ENCODE peak calls at places on chromosomes 16 and 17, in nine cellular contexts. W, N, E, G, X, J, P, A and H are unnamed samples.
A peak's percentile ranks its signal among the peaks of the same experiment; 100 is the strongest.

GRCh38 chr16:69563605-69564580 is 1.9 kb upstream of the NFAT5 start:
- DNase-seq in W (no peak), N (peak; percentile 83), E (no peak), G (no peak), X (no peak), J (no peak), P (no peak), A (no peak), H (no peak)

GRCh38 chr16:3656491-3657468 is 2.3 kb downstream of the DNASE1 start:
- DNase-seq in W (peak; percentile 52), N (no peak), E (no peak), G (no peak), X (no peak), J (no peak), P (no peak), A (peak; percentile 56), H (no peak)

GRCh38 chr17:67067571-67068517 is 23.5 kb downstream of the CACNG1 start:
- DNase-seq in W (no peak), N (no peak), E (no peak), G (no peak), X (no peak), J (no peak), P (no peak), A (no peak), H (no peak)

GRCh38 chr16:73171901-73172619 is 124.1 kb upstream of the ZFHX3 start:
- DNase-seq in W (no peak), N (no peak), E (no peak), G (no peak), X (peak; percentile 28), J (no peak), P (peak; percentile 70), A (no peak), H (no peak)

GRCh38 chr17:17104494-17104893 is 62.2 kb downstream of the MPRIP start:
- DNase-seq in W (no peak), N (no peak), E (no peak), G (no peak), X (no peak), J (no peak), P (no peak), A (no peak), H (no peak)

GRCh38 chr16:72763927-72764628 is 283.9 kb downstream of the ZFHX3 start:
- DNase-seq in W (no peak), N (no peak), E (no peak), G (no peak), X (no peak), J (no peak), P (no peak), A (no peak), H (no peak)

GRCh38 chr16:50271148-50272041 is 5.0 kb downstream of the ADCY7 start:
- DNase-seq in W (peak; percentile 58), N (no peak), E (no peak), G (no peak), X (no peak), J (no peak), P (no peak), A (peak; percentile 76), H (no peak)

GRCh38 chr16:56868175-56868574 is 3.2 kb downstream of the SLC12A3 start:
- DNase-seq in W (no peak), N (no peak), E (no peak), G (no peak), X (no peak), J (no peak), P (no peak), A (no peak), H (no peak)

GRCh38 chr16:6841392-6841791 is 491.3 kb upstream of the RBFOX1 start:
- DNase-seq in W (no peak), N (no peak), E (no peak), G (no peak), X (no peak), J (no peak), P (no peak), A (no peak), H (peak; percentile 42)

GRCh38 chr17:59366040-59366757 is 34.7 kb downstream of the YPEL2 start:
- DNase-seq in W (no peak), N (peak; percentile 93), E (peak; percentile 48), G (no peak), X (no peak), J (no peak), P (no peak), A (no peak), H (no peak)

GRCh38 chr16:86877108-86877507 is 298.8 kb downstream of the FOXL1 start:
- DNase-seq in W (no peak), N (no peak), E (no peak), G (no peak), X (no peak), J (no peak), P (no peak), A (no peak), H (no peak)

GRCh38 chr17:42061641-42062487 is 11.5 kb upstream of the C17orf113 start:
- DNase-seq in W (no peak), N (no peak), E (no peak), G (no peak), X (no peak), J (no peak), P (no peak), A (no peak), H (no peak)

GRCh38 chr17:58307468-58308172 is 21.0 kb downstream of the TSPOAP1 start:
- DNase-seq in W (peak; percentile 43), N (no peak), E (peak; percentile 13), G (no peak), X (peak; percentile 26), J (no peak), P (no peak), A (no peak), H (peak; percentile 66)

GRCh38 chr17:16052486-16052885 is 52.9 kb downstream of the TTC19 start:
- DNase-seq in W (no peak), N (no peak), E (no peak), G (no peak), X (no peak), J (no peak), P (no peak), A (no peak), H (no peak)

GRCh38 chr17:75113798-75114551 is 4.2 kb downstream of the ARMC7 start:
- DNase-seq in W (peak; percentile 95), N (peak; percentile 96), E (peak; percentile 94), G (peak; percentile 94), X (peak; percentile 94), J (peak; percentile 75), P (peak; percentile 87), A (peak; percentile 94), H (peak; percentile 98)
- TF ChIP-seq POLR2AphosphoS5 in W (no peak), N (no peak), E (no peak), G (no peak), X (no peak), J (no peak), P (peak; percentile 47), A (peak; percentile 74), H (peak; percentile 11)

GRCh38 chr16:74837056-74837455 is 62.4 kb upstream of the FA2H start:
- DNase-seq in W (no peak), N (no peak), E (no peak), G (no peak), X (no peak), J (no peak), P (no peak), A (no peak), H (no peak)
- TF ChIP-seq POLR2AphosphoS5 in W (no peak), N (no peak), E (no peak), G (no peak), X (no peak), J (no peak), P (no peak), A (no peak), H (no peak)

GRCh38 chr17:81514485-81514734 is 1.8 kb upstream of the ACTG1 start:
- DNase-seq in W (no peak), N (no peak), E (no peak), G (no peak), X (no peak), J (no peak), P (no peak), A (no peak), H (no peak)

GRCh38 chr17:81514735-81515529 is 2.3 kb upstream of the ACTG1 start:
- DNase-seq in W (peak; percentile 95), N (peak; percentile 84), E (peak; percentile 87), G (peak; percentile 90), X (peak; percentile 90), J (no peak), P (peak; percentile 97), A (peak; percentile 96), H (no peak)

GRCh38 chr17:81512984-81513668 is 527 bp upstream of the ACTG1 start:
- DNase-seq in W (peak; percentile 92), N (peak; percentile 91), E (peak; percentile 70), G (peak; percentile 80), X (no peak), J (no peak), P (peak; percentile 90), A (peak; percentile 94), H (peak; percentile 95)

GRCh38 chr17:81512560-81512983 is at the start of gene ACTG1:
- DNase-seq in W (peak; percentile 97), N (peak; percentile 92), E (peak; percentile 94), G (peak; percentile 94), X (peak; percentile 100), J (no peak), P (peak; percentile 99), A (peak; percentile 97), H (peak; percentile 98)

DNA sequence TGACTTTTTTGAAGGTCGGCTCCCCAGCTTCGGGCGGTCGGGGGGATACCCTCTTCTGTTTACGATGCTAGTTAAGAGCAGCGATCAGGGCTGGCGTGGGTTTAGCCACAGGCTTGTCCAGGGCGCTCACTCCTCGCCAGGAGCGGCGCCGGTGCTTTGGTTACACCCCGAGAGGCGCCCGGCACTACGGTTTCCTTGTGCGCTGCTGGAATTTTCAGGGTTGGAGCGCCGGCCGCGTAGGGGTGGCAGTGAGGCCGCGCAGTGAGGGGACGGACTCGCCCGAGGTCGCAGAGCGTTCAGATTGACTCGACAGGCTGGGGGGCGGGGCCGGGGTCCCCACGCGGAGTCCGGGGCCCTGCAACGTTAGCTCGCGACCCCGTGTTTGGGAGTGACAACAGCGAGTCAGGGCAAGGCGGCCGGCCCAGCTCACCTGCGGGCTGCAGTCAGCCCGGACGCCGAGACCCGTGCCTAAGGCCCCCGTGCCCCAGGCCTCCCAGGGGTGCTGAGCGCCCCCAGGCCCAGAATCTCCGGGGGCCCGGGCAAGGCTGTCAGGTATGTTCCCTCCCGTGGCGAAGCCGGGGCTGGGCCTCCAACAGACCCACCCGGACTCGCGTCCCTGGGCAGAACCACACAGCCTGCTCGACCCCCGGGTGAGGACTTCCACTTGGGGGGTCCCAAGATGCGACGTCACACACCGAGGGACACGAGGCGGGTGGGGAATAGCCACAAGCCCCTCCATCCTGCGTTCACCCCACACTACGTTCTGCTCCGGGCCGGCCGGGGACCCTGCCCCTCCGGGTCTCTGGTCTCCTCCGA is 1.3 kb upstream of the ACTG1 start:
- DNase-seq in W (peak; percentile 83), N (peak; percentile 84), E (peak; percentile 80), G (peak; percentile 66), X (no peak), J (no peak), P (peak; percentile 92), A (peak; percentile 92), H (no peak)
- TF ChIP-seq POLR2AphosphoS5 in W (peak; percentile 9), N (peak; percentile 16), E (no peak), G (no peak), X (no peak), J (peak; percentile 6), P (peak; percentile 4), A (peak; percentile 73), H (peak; percentile 26)

DNA sequence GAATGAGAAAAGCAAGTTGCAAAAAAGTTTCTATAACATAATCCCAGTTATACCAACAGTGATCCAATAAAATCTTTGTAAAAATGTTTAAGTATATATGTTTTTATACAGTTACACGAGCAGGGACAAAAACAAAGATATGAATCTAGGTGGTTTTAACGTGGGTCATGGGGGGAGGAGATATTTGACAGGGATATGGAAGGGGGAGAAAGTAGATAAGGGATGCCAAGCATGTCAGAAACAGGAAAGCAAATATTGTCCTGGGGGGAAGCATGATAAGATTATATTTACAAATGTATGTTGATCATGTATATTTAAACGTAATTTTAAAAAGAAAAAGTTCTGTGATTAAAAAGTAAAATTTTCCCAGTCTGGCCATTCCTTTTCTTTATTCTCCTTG is 43.1 kb downstream of the TNRC6C start:
- DNase-seq in W (no peak), N (no peak), E (no peak), G (no peak), X (no peak), J (no peak), P (no peak), A (no peak), H (no peak)
- TF ChIP-seq POLR2AphosphoS5 in W (no peak), N (no peak), E (no peak), G (no peak), X (no peak), J (no peak), P (no peak), A (no peak), H (no peak)